ENCODE peak calls at places on chromosome 12, in seven cellular contexts. K is astrocyte of the cerebellum, J is tibial artery, N is nephron progenitor cell, M is kidney, L is GM12865, R is testis. I is an unnamed sample.

GRCh38 chr12:41334390-41334789 is 146.3 kb downstream of the PDZRN4 start:
- DNase-seq in K (no peak), J (no peak), N (no peak), M (no peak), L (no peak), R (no peak), I (no peak)

GRCh38 chr12:69027411-69027811 is 94.4 kb upstream of the CPM start:
- DNase-seq in K (no peak), J (no peak), N (no peak), M (no peak), L (no peak), R (no peak), I (no peak)

GRCh38 chr12:94545937-94546771 is 86.5 kb upstream of the CEP83 start:
- DNase-seq in K (peak), J (no peak), N (peak), M (no peak), L (peak), R (peak), I (no peak)

GRCh38 chr12:64389154-64389553 is 1.4 kb downstream of the C12orf56 start:
- DNase-seq in K (no peak), J (no peak), N (no peak), M (no peak), L (no peak), R (peak), I (no peak)

GRCh38 chr12:110698171-110698902 is 9.4 kb upstream of the HVCN1 start:
- DNase-seq in K (peak), J (peak), N (peak), M (peak), L (peak), R (peak), I (peak)

GRCh38 chr12:57229041-57229633 is 374 bp upstream of the SHMT2 start:
- DNase-seq in K (no peak), J (no peak), N (no peak), M (no peak), L (peak), R (no peak), I (no peak)

GRCh38 chr12:56684745-56685369 is 3.2 kb downstream of the PTGES3 start:
- DNase-seq in K (no peak), J (no peak), N (no peak), M (peak), L (no peak), R (no peak), I (no peak)

GRCh38 chr12:78929075-78929418 is 64.5 kb downstream of the SYT1 start:
- DNase-seq in K (no peak), J (no peak), N (no peak), M (no peak), L (no peak), R (no peak), I (no peak)

GRCh38 chr12:6141048-6141447 is 16.6 kb upstream of the VWF start:
- DNase-seq in K (no peak), J (no peak), N (no peak), M (no peak), L (no peak), R (no peak), I (peak)

GRCh38 chr12:6336859-6337744 is 4.8 kb downstream of the TNFRSF1A start:
- DNase-seq in K (no peak), J (no peak), N (no peak), M (peak), L (peak), R (no peak), I (no peak)

GRCh38 chr12:109393437-109394345 is 46.0 kb downstream of the MYO1H start:
- DNase-seq in K (peak), J (no peak), N (peak), M (no peak), L (peak), R (peak), I (no peak)

GRCh38 chr12:94561943-94562411 is 88.4 kb downstream of the TMCC3 start:
- DNase-seq in K (no peak), J (no peak), N (no peak), M (peak), L (peak), R (peak), I (no peak)

GRCh38 chr12:13124661-13125505 is 21.4 kb upstream of the GSG1 start:
- DNase-seq in K (no peak), J (no peak), N (no peak), M (no peak), L (no peak), R (no peak), I (no peak)

GRCh38 chr12:28998662-28999120 is 150.4 kb upstream of the FAR2 start:
- DNase-seq in K (peak), J (no peak), N (no peak), M (no peak), L (peak), R (peak), I (no peak)

GRCh38 chr12:53754633-53755261 is 3.0 kb upstream of the CISTR start:
- DNase-seq in K (peak), J (no peak), N (no peak), M (no peak), L (no peak), R (no peak), I (no peak)

GRCh38 chr12:46944104-46944503 is 118.3 kb upstream of the SLC38A4 start:
- DNase-seq in K (no peak), J (no peak), N (no peak), M (no peak), L (no peak), R (peak), I (no peak)

GRCh38 chr12:84811291-84811690 is 101.3 kb downstream of the SLC6A15 start:
- DNase-seq in K (no peak), J (no peak), N (no peak), M (no peak), L (no peak), R (no peak), I (no peak)

GRCh38 chr12:46901464-46902205 is 75.8 kb upstream of the SLC38A4 start:
- DNase-seq in K (no peak), J (no peak), N (no peak), M (no peak), L (no peak), R (no peak), I (no peak)

GRCh38 chr12:117045998-117046374 is 53.2 kb downstream of the TESC start:
- DNase-seq in K (no peak), J (no peak), N (peak), M (no peak), L (no peak), R (no peak), I (no peak)
- TF ChIP-seq CTCF in K (no peak), J (no peak), N (peak), M (no peak), L (no peak), R (no peak), I (no peak)

DNA sequence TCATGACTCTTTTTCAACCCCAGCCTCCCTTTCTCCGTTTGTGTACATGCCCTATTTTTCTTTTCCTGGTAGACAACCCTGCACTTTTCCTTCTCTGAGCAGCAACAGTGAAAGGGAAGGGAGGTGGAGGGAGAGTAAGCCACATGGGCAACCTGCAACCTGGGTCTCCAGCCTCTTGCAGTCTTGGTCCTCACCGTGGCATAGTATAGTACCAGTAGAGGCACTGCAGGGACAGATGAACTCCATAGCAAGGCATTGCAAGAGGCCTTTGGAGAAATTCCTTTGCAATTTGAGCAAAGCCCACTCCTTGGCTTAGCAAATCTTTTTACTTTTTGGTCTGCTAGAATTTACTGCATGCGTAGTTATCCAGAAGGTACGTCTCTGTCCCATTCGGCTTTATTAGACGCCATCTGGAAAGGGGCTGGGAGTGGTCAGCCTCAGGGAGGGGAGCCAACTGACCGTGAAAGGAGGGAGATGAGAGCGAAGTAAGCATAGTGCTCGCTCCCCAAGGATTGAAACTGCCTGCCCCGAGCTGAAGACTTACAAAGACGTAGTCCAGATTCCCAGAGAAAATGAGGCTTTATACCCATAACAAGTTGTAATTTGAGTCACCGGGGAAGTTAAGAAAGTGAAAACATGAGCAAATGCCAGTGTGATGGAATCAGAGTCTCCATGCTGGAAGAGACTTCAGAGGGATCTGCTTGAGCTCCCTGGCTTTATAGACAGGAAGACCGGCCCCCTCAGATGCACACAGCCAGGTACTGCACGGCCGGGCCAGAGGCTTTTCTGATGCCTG is 331.9 kb downstream of the CACNA1C start:
- DNase-seq in K (peak), J (no peak), N (no peak), M (no peak), L (no peak), R (no peak), I (no peak)
- TF ChIP-seq CTCF in K (peak), J (no peak), N (no peak), M (no peak), L (no peak), R (no peak), I (no peak)

GRCh38 chr12:14367097-14367661 is 1.7 kb downstream of the ATF7IP start:
- DNase-seq in K (peak), J (no peak), N (no peak), M (no peak), L (peak), R (no peak), I (no peak)
- TF ChIP-seq CTCF in K (no peak), J (no peak), N (no peak), M (no peak), L (no peak), R (no peak), I (no peak)

GRCh38 chr12:30997685-30998440 is 71.3 kb downstream of the TSPAN11 start:
- DNase-seq in K (no peak), J (no peak), N (no peak), M (peak), L (no peak), R (no peak), I (peak)

GRCh38 chr12:30999011-30999410 is 72.5 kb downstream of the TSPAN11 start:
- DNase-seq in K (no peak), J (no peak), N (no peak), M (peak), L (no peak), R (no peak), I (no peak)

GRCh38 chr12:30996255-30996654 is 69.7 kb downstream of the TSPAN11 start:
- DNase-seq in K (peak), J (no peak), N (no peak), M (no peak), L (no peak), R (no peak), I (no peak)

GRCh38 chr12:30994274-30994673 is 67.7 kb downstream of the TSPAN11 start:
- DNase-seq in K (no peak), J (no peak), N (no peak), M (no peak), L (no peak), R (no peak), I (no peak)

GRCh38 chr12:30996752-30997151 is 70.2 kb downstream of the TSPAN11 start:
- DNase-seq in K (no peak), J (no peak), N (no peak), M (no peak), L (no peak), R (no peak), I (no peak)
- TF ChIP-seq CTCF in K (no peak), J (no peak), N (no peak), M (no peak), L (no peak), R (no peak), I (no peak)

GRCh38 chr12:48716493-48717251 is at the start of gene CCNT1:
- DNase-seq in K (peak), J (peak), N (peak), M (peak), L (peak), R (peak), I (peak)
- TF ChIP-seq CTCF in K (peak), J (peak), N (no peak), M (peak), L (peak), R (peak), I (peak)

GRCh38 chr12:23202746-23203145 is 577.8 kb downstream of the ETNK1 start:
- DNase-seq in K (no peak), J (no peak), N (no peak), M (no peak), L (no peak), R (no peak), I (no peak)
- TF ChIP-seq CTCF in K (no peak), J (no peak), N (no peak), M (no peak), L (no peak), R (no peak), I (no peak)

GRCh38 chr12:123269395-123269892 is 2.2 kb downstream of the CDK2AP1 start:
- DNase-seq in K (peak), J (no peak), N (peak), M (peak), L (peak), R (peak), I (peak)
- TF ChIP-seq CTCF in K (no peak), J (no peak), N (no peak), M (no peak), L (no peak), R (no peak), I (peak)